ENCODE peak calls at places on chromosomes 11 and 22, in five cellular contexts. E, O, R, I and X are unnamed samples.

GRCh38 chr22:28505416-28506156 is 174.1 kb downstream of the TTC28 start:
- DNase-seq in R (no peak), E (peak; percentile 35), O (no peak), I (no peak), X (no peak)

GRCh38 chr11:62880231-62880802 is 379 bp upstream of the SLC3A2 start:
- DNase-seq in O (peak; percentile 78), I (peak; percentile 46), E (peak; percentile 83), R (peak; percentile 73), X (no peak)

GRCh38 chr22:27596133-27596905 is 205.2 kb downstream of the MN1 start:
- DNase-seq in E (no peak), I (no peak), O (no peak), R (no peak), X (no peak)

GRCh38 chr11:116261616-116262015 is 511.2 kb downstream of the BUD13 start:
- DNase-seq in E (no peak), O (no peak), I (no peak), R (no peak), X (no peak)

GRCh38 chr11:118339281-118340045 is 3.0 kb downstream of the CD3D start:
- DNase-seq in O (no peak), E (no peak), R (no peak), I (no peak), X (peak; percentile 53)

GRCh38 chr22:25076281-25076680 is 123.4 kb upstream of the CRYBB3 start:
- DNase-seq in E (no peak), I (no peak), R (no peak), O (no peak), X (peak; percentile 38)

GRCh38 chr11:115695677-115696451 is 191.6 kb upstream of the CADM1 start:
- DNase-seq in E (no peak), O (no peak), R (no peak), I (no peak), X (no peak)

GRCh38 chr11:69328231-69328630 is 34.3 kb downstream of the MYEOV start:
- DNase-seq in I (no peak), O (no peak), R (no peak), E (no peak), X (no peak)

DNA sequence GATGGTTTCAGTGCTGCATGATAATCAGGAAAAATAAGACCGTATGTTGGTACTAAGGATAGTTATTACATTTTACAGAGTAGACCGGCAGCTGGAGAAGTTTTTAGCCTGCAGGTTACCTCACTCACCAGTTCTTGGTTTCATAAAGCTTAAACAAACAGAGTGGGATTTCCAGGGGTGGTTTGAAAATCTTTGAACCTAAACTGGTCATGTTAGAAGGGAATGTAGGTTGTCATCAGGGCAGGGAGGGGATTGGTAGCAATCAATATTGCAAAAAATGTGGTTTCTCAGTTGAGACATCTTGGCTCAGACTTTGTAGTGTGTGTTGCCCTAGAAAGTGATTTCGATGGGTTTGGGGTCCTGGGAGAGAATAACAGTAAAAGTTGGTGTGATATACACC is 17.5 kb downstream of the EXT2 start:
- DNase-seq in E (no peak), I (no peak), R (no peak), O (no peak), X (no peak)
- H3K36me3 ChIP-seq in E (peaks cover 50% of the 10 kb centered on the region), I (peaks cover 26% of the 10 kb centered on the region), R (peaks cover 8% of the 10 kb centered on the region), O (peaks cover 13% of the 10 kb centered on the region), X (peaks cover 53% of the 10 kb centered on the region)

GRCh38 chr22:35663371-35663770 is 15.1 kb downstream of the APOL6 start:
- DNase-seq in E (no peak), R (no peak), O (no peak), I (no peak), X (no peak)
- H3K4me3 ChIP-seq in E (no peak overlapping the region), R (no peak overlapping the region), O (no peak overlapping the region), I (no peak overlapping the region), X (peak overlapping the region; percentile 73)

GRCh38 chr22:39417641-39418040 is 18.1 kb downstream of the TAB1 start:
- DNase-seq in I (no peak), E (peak; percentile 27), R (peak; percentile 28), O (no peak), X (no peak)
- H3K36me3 ChIP-seq in I (peaks cover 32% of the 10 kb centered on the region), E (peaks cover 74% of the 10 kb centered on the region), R (peaks cover 3% of the 10 kb centered on the region), O (peaks cover 4% of the 10 kb centered on the region), X (peaks cover 66% of the 10 kb centered on the region)

GRCh38 chr11:47590026-47590861 is 3.8 kb downstream of the FAM180B start:
- DNase-seq in E (no peak), O (no peak), I (no peak), R (no peak), X (no peak)

GRCh38 chr11:47587733-47588326 is 1.4 kb downstream of the FAM180B start:
- DNase-seq in O (no peak), I (no peak), R (peak; percentile 68), E (peak; percentile 89), X (no peak)

GRCh38 chr11:47589103-47589502 is 2.6 kb downstream of the FAM180B start:
- DNase-seq in I (no peak), E (no peak), O (no peak), R (no peak), X (no peak)

GRCh38 chr11:47591764-47592163 is 2.4 kb downstream of the C1QTNF4 start:
- DNase-seq in I (no peak), R (no peak), E (no peak), O (no peak), X (no peak)

GRCh38 chr11:47589504-47590025 is 3.1 kb downstream of the FAM180B start:
- DNase-seq in E (no peak), R (no peak), O (no peak), I (no peak), X (no peak)
- H3K4me3 ChIP-seq in E (no peak overlapping the region), R (no peak overlapping the region), O (no peak overlapping the region), I (no peak overlapping the region), X (no peak overlapping the region)

GRCh38 chr22:40407831-40408717 is 37.7 kb downstream of the SGSM3 start:
- DNase-seq in O (no peak), I (no peak), E (no peak), R (no peak), X (no peak)
- H3K36me3 ChIP-seq in O (peaks cover 10% of the 10 kb centered on the region), I (peaks cover 13% of the 10 kb centered on the region), E (peaks cover 98% of the 10 kb centered on the region), R (peaks cover 3% of the 10 kb centered on the region), X (peaks cover 78% of the 10 kb centered on the region)